ENCODE peak calls at places on chromosomes 16 and 17, in eight cellular contexts. F is IMR-90; K is CD4-positive, CD25-positive, alpha-beta regulatory T cell; W is CD8-positive, alpha-beta memory T cell; B is heart right ventricle; S is esophagus squamous epithelium; V is neuronal stem cell; A is OCI-LY7. I is an unnamed sample. For H3K9me3, the result is how much of the 10 kb centered on the place peaks cover.

GRCh38 chr17:65984299-65984698 is 207.6 kb downstream of the CEP112 start:
- DNase-seq in A (no peak), K (no peak), V (no peak), F (peak), B (no peak), S (no peak), W (no peak), I (no peak)

GRCh38 chr16:50671644-50672260 is 9.4 kb downstream of the SNX20 start:
- DNase-seq in F (peak), A (peak), B (no peak), W (no peak), V (no peak), S (no peak), K (peak), I (no peak)

GRCh38 chr16:9138731-9139501 is 47.5 kb downstream of the HAPSTR1 start:
- DNase-seq in F (peak), V (peak), A (peak), S (no peak), W (peak), B (peak), K (peak), I (peak)

GRCh38 chr16:88482630-88483391 is 29.7 kb downstream of the ZFPM1 start:
- DNase-seq in A (no peak), W (no peak), F (no peak), K (no peak), B (no peak), V (peak), S (no peak), I (no peak)

GRCh38 chr17:75270966-75271232 is at the start of gene MIF4GD:
- DNase-seq in K (no peak), F (peak), W (no peak), A (no peak), S (no peak), V (no peak), B (no peak), I (no peak)

GRCh38 chr16:60553316-60553801 is 1482.9 kb downstream of the CDH8 start:
- DNase-seq in B (no peak), W (no peak), S (no peak), A (no peak), F (no peak), K (no peak), V (peak), I (no peak)

GRCh38 chr16:87550510-87550961 is 51.8 kb upstream of the JPH3 start:
- DNase-seq in K (peak), W (peak), S (no peak), A (peak), B (no peak), V (peak), F (no peak), I (peak)

GRCh38 chr16:81693467-81694303 is 85.4 kb upstream of the PLCG2 start:
- DNase-seq in K (no peak), B (no peak), A (no peak), V (no peak), W (no peak), F (peak), S (no peak), I (no peak)

GRCh38 chr17:17723354-17724261 is 42.4 kb downstream of the RAI1 start:
- DNase-seq in K (peak), F (peak), A (no peak), W (no peak), B (no peak), V (no peak), S (no peak), I (peak)

GRCh38 chr17:29930399-29931010 is 477 bp upstream of the SSH2 start:
- DNase-seq in K (no peak), A (no peak), S (no peak), B (no peak), V (peak), F (peak), W (no peak), I (no peak)

GRCh38 chr16:81473561-81473960 is 29.0 kb downstream of the CMIP start:
- DNase-seq in F (peak), V (no peak), K (no peak), A (no peak), W (no peak), B (no peak), S (no peak), I (peak)

GRCh38 chr17:32492648-32493289 is 6.0 kb downstream of the CDK5R1 start:
- DNase-seq in K (no peak), F (no peak), A (no peak), W (no peak), B (no peak), V (no peak), S (no peak), I (no peak)

GRCh38 chr17:13584701-13585080 is 17.0 kb downstream of the HS3ST3A1 start:
- DNase-seq in V (no peak), W (no peak), K (no peak), F (peak), B (no peak), A (no peak), S (no peak), I (no peak)

GRCh38 chr17:44878627-44879221 is 20.5 kb downstream of the EFTUD2 start:
- DNase-seq in V (no peak), K (peak), W (no peak), S (no peak), F (peak), A (peak), B (peak), I (no peak)

GRCh38 chr17:79089720-79090502 is 15.3 kb downstream of the ENGASE start:
- DNase-seq in W (no peak), K (no peak), S (no peak), A (no peak), F (no peak), V (no peak), B (no peak), I (peak)

GRCh38 chr16:73054732-73055481 is 7.0 kb upstream of the ZFHX3 start:
- DNase-seq in S (no peak), F (peak), K (no peak), W (no peak), B (no peak), A (peak), V (no peak), I (no peak)

GRCh38 chr17:18187226-18187625 is 3.6 kb downstream of the ALKBH5 start:
- DNase-seq in F (no peak), W (no peak), A (no peak), V (no peak), K (no peak), S (no peak), B (no peak), I (no peak)

GRCh38 chr17:9242983-9243382 is 221.7 kb downstream of the NTN1 start:
- DNase-seq in K (no peak), A (no peak), F (no peak), W (no peak), S (no peak), B (no peak), V (no peak), I (peak)

GRCh38 chr16:77589071-77589755 is 133.1 kb upstream of the NUDT7 start:
- DNase-seq in B (no peak), W (no peak), K (no peak), S (no peak), F (no peak), A (no peak), V (no peak), I (no peak)

GRCh38 chr17:17354560-17355357 is 51.6 kb downstream of the NT5M start:
- DNase-seq in K (peak), A (peak), B (peak), V (peak), F (peak), W (peak), S (no peak), I (peak)

GRCh38 chr16:2480948-2481347 is 6.0 kb downstream of the TBC1D24 start:
- DNase-seq in W (no peak), V (no peak), S (no peak), K (no peak), F (no peak), A (no peak), B (no peak), I (no peak)

GRCh38 chr17:7748098-7748775 is 30.7 kb downstream of the DNAH2 start:
- DNase-seq in S (no peak), W (no peak), A (no peak), K (no peak), B (no peak), V (no peak), F (peak), I (no peak)

GRCh38 chr16:66408181-66409048 is 18.7 kb upstream of the BEAN1 start:
- DNase-seq in F (peak), B (peak), S (no peak), K (peak), A (peak), W (no peak), V (no peak), I (peak)

GRCh38 chr16:4240624-4241023 is 1.3 kb downstream of the SRL start:
- DNase-seq in F (no peak), V (no peak), K (no peak), S (no peak), A (no peak), W (no peak), B (peak), I (peak)

GRCh38 chr17:69485126-69485724 is 70.7 kb downstream of the MAP2K6 start:
- DNase-seq in W (no peak), K (no peak), A (no peak), F (no peak), B (no peak), V (no peak), S (no peak), I (no peak)

GRCh38 chr16:54050281-54051210 is 236.0 kb downstream of the IRX3 start:
- DNase-seq in V (no peak), A (no peak), S (no peak), K (no peak), F (no peak), B (no peak), W (no peak), I (no peak)

GRCh38 chr17:4499431-4500187 is 928 bp downstream of the SPNS2 start:
- DNase-seq in A (no peak), B (peak), S (no peak), W (no peak), K (peak), F (no peak), V (peak), I (peak)

GRCh38 chr16:53948734-53949430 is 244.9 kb downstream of the FTO start:
- DNase-seq in F (no peak), V (no peak), W (no peak), K (no peak), S (no peak), A (no peak), B (no peak), I (no peak)

GRCh38 chr17:78534492-78535284 is 42.5 kb downstream of the DNAH17 start:
- DNase-seq in B (no peak), A (no peak), F (no peak), S (no peak), V (no peak), K (no peak), W (no peak), I (no peak)

GRCh38 chr17:45150911-45151809 is 2.9 kb downstream of the HEXIM1 start:
- DNase-seq in A (no peak), B (no peak), K (no peak), S (no peak), V (no peak), F (no peak), W (no peak), I (no peak)

GRCh38 chr17:15261818-15262290 is 3.3 kb downstream of the PMP22 start:
- DNase-seq in B (peak), V (no peak), F (no peak), S (no peak), K (no peak), A (no peak), W (no peak), I (no peak)

GRCh38 chr16:87406495-87407088 is 14.5 kb downstream of the MAP1LC3B start:
- DNase-seq in F (no peak), A (no peak), B (no peak), V (no peak), W (no peak), S (no peak), K (no peak), I (no peak)

GRCh38 chr16:10182186-10182683 is at the start of gene GRIN2A:
- DNase-seq in B (no peak), F (no peak), V (no peak), K (no peak), S (no peak), A (no peak), W (no peak), I (peak)

GRCh38 chr16:52237823-52238222 is 309.1 kb downstream of the TOX3 start:
- DNase-seq in F (no peak), W (no peak), K (no peak), B (no peak), A (no peak), S (no peak), V (no peak), I (no peak)

GRCh38 chr16:3825103-3825502 is 55.4 kb downstream of the CREBBP start:
- DNase-seq in B (no peak), A (no peak), V (no peak), S (no peak), F (peak), W (no peak), K (no peak), I (no peak)

GRCh38 chr17:75776399-75777242 is 8.0 kb upstream of the UNK start:
- DNase-seq in W (no peak), F (no peak), B (no peak), V (no peak), A (no peak), S (no peak), K (peak), I (no peak)

GRCh38 chr16:80285089-80285488 is 255.7 kb upstream of the DYNLRB2 start:
- DNase-seq in A (no peak), V (no peak), W (no peak), F (peak), K (no peak), S (no peak), B (no peak), I (no peak)

GRCh38 chr17:7914771-7915610 is 1.1 kb downstream of the RNF227 start:
- DNase-seq in W (no peak), K (no peak), F (peak), V (no peak), S (no peak), A (no peak), B (peak), I (no peak)

GRCh38 chr17:2435852-2436251 is 35.0 kb upstream of the MNT start:
- DNase-seq in W (no peak), K (no peak), B (no peak), S (no peak), V (no peak), A (no peak), F (no peak), I (no peak)

DNA sequence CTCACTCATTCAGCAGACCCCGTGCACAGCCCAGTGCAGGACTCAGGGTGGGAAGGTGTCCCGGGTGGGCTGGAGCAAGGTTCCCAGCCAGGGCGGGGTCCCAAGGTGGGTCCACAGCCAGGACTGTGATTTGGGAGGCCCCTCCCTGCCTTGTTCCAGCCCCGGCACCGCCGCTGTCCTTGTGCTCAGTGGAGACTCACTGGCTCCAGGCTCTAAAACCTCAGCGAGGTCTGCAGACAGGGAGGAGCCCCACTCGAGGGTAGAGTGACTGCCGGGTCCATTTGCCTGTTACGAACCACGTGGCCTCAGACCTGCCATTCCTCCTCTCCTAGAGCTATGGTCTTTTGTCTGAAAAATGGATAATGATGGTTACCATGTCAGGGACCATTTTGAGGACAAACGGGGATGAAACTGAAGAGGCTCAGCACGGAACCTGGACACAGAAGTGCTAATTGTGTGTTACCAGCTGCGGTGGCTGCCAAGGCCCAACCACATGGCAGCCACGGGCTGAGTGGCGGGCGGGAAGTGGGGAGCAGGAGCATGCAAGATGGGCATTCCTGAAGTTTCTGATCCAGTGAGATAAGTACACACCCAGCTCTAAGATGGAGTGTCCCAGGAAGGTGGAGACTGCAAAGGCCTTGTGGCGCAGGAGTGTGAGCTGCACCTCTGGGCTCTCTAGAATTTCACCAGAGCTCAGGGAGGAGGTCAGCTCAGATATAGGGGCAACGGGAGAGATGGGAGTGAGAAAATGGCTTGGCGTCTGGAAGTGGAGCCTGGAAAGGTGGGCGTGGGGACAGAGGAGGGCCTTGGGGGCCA is 317.6 kb downstream of the SEC14L1 start:
- DNase-seq in S (no peak), F (no peak), K (no peak), V (no peak), W (no peak), A (no peak), B (no peak), I (no peak)
- H3K4me3 ChIP-seq in S (no peak), F (no peak), K (peak), V (no peak), W (peak), A (peak), B (no peak), I (no peak)

GRCh38 chr17:27560668-27561067 is 70.3 kb upstream of the LGALS9 start:
- DNase-seq in K (no peak), S (no peak), B (no peak), V (no peak), A (no peak), F (peak), W (no peak), I (peak)
- H3K27ac ChIP-seq in K (no peak), S (peak), B (peak), V (no peak), A (no peak), F (peak), W (no peak), I (peak)

GRCh38 chr16:68574479-68574878 is 35.4 kb downstream of the ZFP90 start:
- DNase-seq in S (no peak), W (no peak), A (no peak), K (no peak), F (no peak), B (no peak), V (no peak), I (no peak)

GRCh38 chr16:68577352-68577853 is 38.3 kb downstream of the ZFP90 start:
- DNase-seq in S (no peak), W (no peak), A (no peak), V (no peak), F (no peak), B (no peak), K (no peak), I (no peak)

GRCh38 chr16:68575082-68575481 is 36.0 kb downstream of the ZFP90 start:
- DNase-seq in B (no peak), K (no peak), A (no peak), F (no peak), W (no peak), V (no peak), S (no peak), I (no peak)
- H3K9me3 ChIP-seq in B (under half), K (half or more), A (under half), F (half or more), W (under half), V (under half), S (under half), I (under half)

GRCh38 chr17:40112718-40113109 is 9.1 kb upstream of the MSL1 start:
- DNase-seq in K (no peak), W (no peak), B (peak), S (no peak), A (no peak), V (no peak), F (no peak), I (peak)
- H3K4me3 ChIP-seq in K (peak), W (no peak), B (peak), S (peak), A (peak), V (no peak), F (no peak), I (no peak)